ENCODE peak calls at places on chromosomes 1 and 21, in ten cellular contexts. One of them, this sample, is unnamed.

GRCh38 chr1:196115641-196116040 is 492.6 kb downstream of the KCNT2 start:
- DNase-seq in IMR-90: peak
- DNase-seq in H54: peak
- DNase-seq in A549: no peak
- DNase-seq in right lobe of liver: no peak
- DNase-seq in ovary: no peak
- DNase-seq in breast epithelium: peak
- DNase-seq in upper lobe of left lung: no peak
- DNase-seq in uterus: no peak
- DNase-seq in stomach: no peak
- DNase-seq in this sample: peak

GRCh38 chr1:171115280-171115897 is 24.7 kb downstream of the FMO3 start:
- DNase-seq in uterus: no peak
- DNase-seq in upper lobe of left lung: no peak
- DNase-seq in H54: no peak
- DNase-seq in IMR-90: no peak
- DNase-seq in breast epithelium: no peak
- DNase-seq in right lobe of liver: no peak
- DNase-seq in stomach: no peak
- DNase-seq in A549: no peak
- DNase-seq in ovary: no peak
- DNase-seq in this sample: no peak

GRCh38 chr1:44103270-44104131 is 15.1 kb upstream of the KLF17 start:
- DNase-seq in H54: no peak
- DNase-seq in stomach: no peak
- DNase-seq in uterus: no peak
- DNase-seq in breast epithelium: no peak
- DNase-seq in ovary: no peak
- DNase-seq in upper lobe of left lung: peak
- DNase-seq in right lobe of liver: no peak
- DNase-seq in IMR-90: no peak
- DNase-seq in A549: no peak
- DNase-seq in this sample: no peak

GRCh38 chr1:29879217-29879616 is 642.9 kb downstream of the PTPRU start:
- DNase-seq in A549: no peak
- DNase-seq in ovary: no peak
- DNase-seq in right lobe of liver: no peak
- DNase-seq in H54: no peak
- DNase-seq in IMR-90: no peak
- DNase-seq in breast epithelium: no peak
- DNase-seq in uterus: no peak
- DNase-seq in upper lobe of left lung: no peak
- DNase-seq in stomach: no peak
- DNase-seq in this sample: no peak

GRCh38 chr1:228213917-228214808 is 6.3 kb downstream of the OBSCN start:
- DNase-seq in ovary: peak
- DNase-seq in right lobe of liver: no peak
- DNase-seq in IMR-90: no peak
- DNase-seq in breast epithelium: no peak
- DNase-seq in H54: no peak
- DNase-seq in A549: no peak
- DNase-seq in stomach: no peak
- DNase-seq in uterus: no peak
- DNase-seq in upper lobe of left lung: peak
- DNase-seq in this sample: peak

GRCh38 chr1:183887826-183888819 is 83.2 kb downstream of the RGL1 start:
- DNase-seq in uterus: no peak
- DNase-seq in H54: no peak
- DNase-seq in A549: no peak
- DNase-seq in IMR-90: peak
- DNase-seq in upper lobe of left lung: no peak
- DNase-seq in ovary: no peak
- DNase-seq in stomach: no peak
- DNase-seq in breast epithelium: no peak
- DNase-seq in right lobe of liver: no peak
- DNase-seq in this sample: no peak

GRCh38 chr1:211469938-211470529 is 21.9 kb downstream of the RD3 start:
- DNase-seq in breast epithelium: peak
- DNase-seq in H54: peak
- DNase-seq in right lobe of liver: peak
- DNase-seq in A549: peak
- DNase-seq in IMR-90: peak
- DNase-seq in upper lobe of left lung: peak
- DNase-seq in stomach: peak
- DNase-seq in ovary: peak
- DNase-seq in uterus: peak
- DNase-seq in this sample: peak

GRCh38 chr1:61058477-61059245 is 23.7 kb upstream of the NFIA start:
- DNase-seq in ovary: no peak
- DNase-seq in IMR-90: peak
- DNase-seq in right lobe of liver: no peak
- DNase-seq in uterus: no peak
- DNase-seq in breast epithelium: no peak
- DNase-seq in upper lobe of left lung: no peak
- DNase-seq in H54: no peak
- DNase-seq in A549: no peak
- DNase-seq in stomach: no peak
- DNase-seq in this sample: no peak

GRCh38 chr1:109089242-109090015 is 1.1 kb upstream of the TMEM167B start:
- DNase-seq in right lobe of liver: peak
- DNase-seq in upper lobe of left lung: no peak
- DNase-seq in ovary: peak
- DNase-seq in H54: peak
- DNase-seq in stomach: peak
- DNase-seq in A549: peak
- DNase-seq in breast epithelium: peak
- DNase-seq in uterus: no peak
- DNase-seq in IMR-90: peak
- DNase-seq in this sample: peak

GRCh38 chr1:77168358-77168757 is 50.9 kb downstream of the PIGK start:
- DNase-seq in ovary: no peak
- DNase-seq in upper lobe of left lung: no peak
- DNase-seq in H54: no peak
- DNase-seq in IMR-90: peak
- DNase-seq in breast epithelium: no peak
- DNase-seq in A549: no peak
- DNase-seq in right lobe of liver: no peak
- DNase-seq in uterus: no peak
- DNase-seq in stomach: no peak
- DNase-seq in this sample: no peak

GRCh38 chr21:15241997-15242767 is 177.4 kb upstream of the NRIP1 start:
- DNase-seq in A549: no peak
- DNase-seq in ovary: no peak
- DNase-seq in IMR-90: no peak
- DNase-seq in H54: no peak
- DNase-seq in breast epithelium: no peak
- DNase-seq in stomach: no peak
- DNase-seq in upper lobe of left lung: no peak
- DNase-seq in right lobe of liver: no peak
- DNase-seq in uterus: no peak
- DNase-seq in this sample: no peak

GRCh38 chr1:95744731-95745130 is 510.7 kb downstream of the RWDD3 start:
- DNase-seq in right lobe of liver: no peak
- DNase-seq in upper lobe of left lung: no peak
- DNase-seq in breast epithelium: no peak
- DNase-seq in IMR-90: no peak
- DNase-seq in stomach: no peak
- DNase-seq in A549: no peak
- DNase-seq in uterus: no peak
- DNase-seq in ovary: no peak
- DNase-seq in H54: no peak
- DNase-seq in this sample: no peak

GRCh38 chr1:16208270-16208987 is 4.0 kb downstream of the ARHGEF19 start:
- DNase-seq in ovary: no peak
- DNase-seq in breast epithelium: no peak
- DNase-seq in IMR-90: peak
- DNase-seq in uterus: no peak
- DNase-seq in A549: peak
- DNase-seq in stomach: no peak
- DNase-seq in upper lobe of left lung: peak
- DNase-seq in right lobe of liver: no peak
- DNase-seq in H54: no peak
- DNase-seq in this sample: no peak

GRCh38 chr21:33362044-33362555 is 37.3 kb downstream of the IFNAR1 start:
- DNase-seq in ovary: no peak
- DNase-seq in upper lobe of left lung: no peak
- DNase-seq in uterus: no peak
- DNase-seq in breast epithelium: no peak
- DNase-seq in IMR-90: no peak
- DNase-seq in A549: no peak
- DNase-seq in H54: no peak
- DNase-seq in stomach: peak
- DNase-seq in right lobe of liver: no peak
- DNase-seq in this sample: no peak
- TF ChIP-seq POLR2A in ovary: no peak
- TF ChIP-seq POLR2A in upper lobe of left lung: peak
- TF ChIP-seq POLR2A in uterus: no peak
- TF ChIP-seq POLR2A in breast epithelium: no peak
- TF ChIP-seq POLR2A in IMR-90: no peak
- TF ChIP-seq POLR2A in A549: no peak
- TF ChIP-seq POLR2A in H54: no peak
- TF ChIP-seq POLR2A in stomach: no peak
- TF ChIP-seq POLR2A in right lobe of liver: peak
- TF ChIP-seq POLR2A in this sample: peak

GRCh38 chr1:21072721-21073120 is 104.0 kb downstream of the EIF4G3 start:
- DNase-seq in uterus: no peak
- DNase-seq in right lobe of liver: no peak
- DNase-seq in stomach: no peak
- DNase-seq in upper lobe of left lung: no peak
- DNase-seq in IMR-90: peak
- DNase-seq in A549: no peak
- DNase-seq in breast epithelium: no peak
- DNase-seq in ovary: no peak
- DNase-seq in H54: no peak
- DNase-seq in this sample: no peak
- TF ChIP-seq POLR2A in uterus: no peak
- TF ChIP-seq POLR2A in right lobe of liver: no peak
- TF ChIP-seq POLR2A in stomach: no peak
- TF ChIP-seq POLR2A in upper lobe of left lung: no peak
- TF ChIP-seq POLR2A in IMR-90: no peak
- TF ChIP-seq POLR2A in A549: no peak
- TF ChIP-seq POLR2A in breast epithelium: no peak
- TF ChIP-seq POLR2A in ovary: no peak
- TF ChIP-seq POLR2A in H54: no peak
- TF ChIP-seq POLR2A in this sample: no peak

GRCh38 chr1:1561801-1562470 is 12.7 kb downstream of the SSU72 start:
- DNase-seq in stomach: no peak
- DNase-seq in uterus: no peak
- DNase-seq in H54: no peak
- DNase-seq in breast epithelium: no peak
- DNase-seq in A549: no peak
- DNase-seq in right lobe of liver: no peak
- DNase-seq in IMR-90: no peak
- DNase-seq in ovary: no peak
- DNase-seq in upper lobe of left lung: no peak
- DNase-seq in this sample: no peak
- TF ChIP-seq POLR2A in stomach: no peak
- TF ChIP-seq POLR2A in uterus: no peak
- TF ChIP-seq POLR2A in H54: no peak
- TF ChIP-seq POLR2A in breast epithelium: no peak
- TF ChIP-seq POLR2A in A549: no peak
- TF ChIP-seq POLR2A in right lobe of liver: no peak
- TF ChIP-seq POLR2A in IMR-90: no peak
- TF ChIP-seq POLR2A in ovary: no peak
- TF ChIP-seq POLR2A in upper lobe of left lung: no peak
- TF ChIP-seq POLR2A in this sample: no peak

GRCh38 chr1:232949636-232950196 is 695 bp upstream of the NTPCR start:
- DNase-seq in H54: no peak
- DNase-seq in upper lobe of left lung: no peak
- DNase-seq in right lobe of liver: no peak
- DNase-seq in ovary: no peak
- DNase-seq in breast epithelium: no peak
- DNase-seq in A549: no peak
- DNase-seq in IMR-90: no peak
- DNase-seq in stomach: no peak
- DNase-seq in uterus: no peak
- DNase-seq in this sample: no peak

GRCh38 chr1:232951605-232952004 is 1.2 kb downstream of the NTPCR start:
- DNase-seq in stomach: no peak
- DNase-seq in A549: no peak
- DNase-seq in breast epithelium: no peak
- DNase-seq in right lobe of liver: no peak
- DNase-seq in uterus: no peak
- DNase-seq in ovary: no peak
- DNase-seq in H54: no peak
- DNase-seq in IMR-90: no peak
- DNase-seq in upper lobe of left lung: no peak
- DNase-seq in this sample: no peak

GRCh38 chr1:232952514-232953175 is 2.2 kb downstream of the NTPCR start:
- DNase-seq in IMR-90: peak
- DNase-seq in breast epithelium: peak
- DNase-seq in right lobe of liver: no peak
- DNase-seq in upper lobe of left lung: no peak
- DNase-seq in H54: peak
- DNase-seq in A549: peak
- DNase-seq in uterus: no peak
- DNase-seq in ovary: no peak
- DNase-seq in stomach: peak
- DNase-seq in this sample: peak

GRCh38 chr1:232950919-232951579 is 638 bp downstream of the NTPCR start:
- DNase-seq in IMR-90: peak
- DNase-seq in H54: peak
- DNase-seq in breast epithelium: no peak
- DNase-seq in uterus: no peak
- DNase-seq in upper lobe of left lung: no peak
- DNase-seq in stomach: no peak
- DNase-seq in right lobe of liver: no peak
- DNase-seq in ovary: no peak
- DNase-seq in A549: peak
- DNase-seq in this sample: no peak

GRCh38 chr1:232950197-232950918 is at the start of gene NTPCR:
- DNase-seq in IMR-90: peak
- DNase-seq in breast epithelium: peak
- DNase-seq in uterus: peak
- DNase-seq in A549: peak
- DNase-seq in upper lobe of left lung: peak
- DNase-seq in ovary: peak
- DNase-seq in stomach: peak
- DNase-seq in right lobe of liver: peak
- DNase-seq in H54: peak
- DNase-seq in this sample: peak
- TF ChIP-seq POLR2A in IMR-90: peak
- TF ChIP-seq POLR2A in breast epithelium: no peak
- TF ChIP-seq POLR2A in uterus: peak
- TF ChIP-seq POLR2A in A549: peak
- TF ChIP-seq POLR2A in upper lobe of left lung: peak
- TF ChIP-seq POLR2A in ovary: no peak
- TF ChIP-seq POLR2A in stomach: no peak
- TF ChIP-seq POLR2A in right lobe of liver: peak
- TF ChIP-seq POLR2A in H54: peak
- TF ChIP-seq POLR2A in this sample: peak